ENCODE peak calls at places on chromosome 1, in nine cellular contexts. W is hypothalamus, H is psoas muscle, Y is thoracic aorta, L is heart left ventricle, E is NCI-H1092 treated with DMSO at 0.1 percent for 48 hours, I is LoVo, K is fibroblast of mammary gland, Z is T1000. N is an unnamed sample.

GRCh38 chr1:202750761-202751160 is 40.5 kb upstream of the SYT2 start:
- DNase-seq in W (no peak), E (no peak), Z (no peak), K (no peak), Y (no peak), H (no peak), I (no peak), L (no peak), N (peak; percentile 12)

GRCh38 chr1:16145030-16145987 is 10.6 kb downstream of the EPHA2 start:
- DNase-seq in K (peak; percentile 89), Y (peak; percentile 64), I (peak; percentile 90), Z (peak; percentile 68), E (peak; percentile 44), L (peak; percentile 89), H (peak; percentile 82), W (no peak), N (peak; percentile 95)

GRCh38 chr1:156627313-156627880 is 8.2 kb downstream of the HAPLN2 start:
- DNase-seq in Y (no peak), K (peak; percentile 51), Z (peak; percentile 7), L (no peak), I (peak; percentile 43), W (no peak), E (peak; percentile 20), H (no peak), N (peak; percentile 83)

GRCh38 chr1:227780101-227781044 is 35.1 kb upstream of the PRSS38 start:
- DNase-seq in K (no peak), H (no peak), L (peak; percentile 24), E (no peak), Y (peak; percentile 0), I (no peak), Z (no peak), W (no peak), N (no peak)

GRCh38 chr1:37606481-37607263 is 10.9 kb upstream of the GNL2 start:
- DNase-seq in L (no peak), Y (no peak), Z (no peak), W (no peak), E (no peak), I (no peak), H (no peak), K (peak; percentile 42), N (no peak)

GRCh38 chr1:172513480-172513879 is 19.5 kb upstream of the SUCO start:
- DNase-seq in L (no peak), K (no peak), Z (no peak), E (no peak), Y (no peak), H (no peak), I (no peak), W (no peak), N (no peak)

GRCh38 chr1:27571439-27572018 is 32.4 kb downstream of the AHDC1 start:
- DNase-seq in K (no peak), W (no peak), Y (no peak), I (no peak), H (peak; percentile 37), Z (no peak), L (no peak), E (peak; percentile 83), N (no peak)

GRCh38 chr1:29709711-29710169 is 473.4 kb downstream of the PTPRU start:
- DNase-seq in Z (peak; percentile 39), I (no peak), Y (no peak), E (peak; percentile 67), H (no peak), W (no peak), L (no peak), K (peak; percentile 73), N (peak; percentile 97)

GRCh38 chr1:165456114-165456513 is 11.2 kb upstream of the RXRG start:
- DNase-seq in L (no peak), W (no peak), I (no peak), K (no peak), E (no peak), Y (no peak), H (no peak), Z (no peak), N (no peak)

GRCh38 chr1:80349218-80349617 is 1342.7 kb upstream of the ADGRL4 start:
- DNase-seq in H (no peak), E (no peak), K (no peak), L (no peak), W (no peak), Z (no peak), I (no peak), Y (no peak), N (no peak)

GRCh38 chr1:157091186-157091585 is 8.4 kb downstream of the ETV3L start:
- DNase-seq in Z (no peak), L (no peak), E (no peak), Y (no peak), H (no peak), W (no peak), K (no peak), I (no peak), N (no peak)

GRCh38 chr1:25820247-25821111 is 725 bp downstream of the MTFR1L start:
- DNase-seq in L (peak; percentile 56), H (peak; percentile 36), E (peak; percentile 49), Y (no peak), Z (peak; percentile 21), K (peak; percentile 66), W (no peak), I (peak; percentile 57), N (peak; percentile 73)

GRCh38 chr1:151975311-151976014 is 18.2 kb downstream of the S100A10 start:
- DNase-seq in Y (no peak), I (peak; percentile 84), L (no peak), W (no peak), E (no peak), H (no peak), Z (no peak), K (no peak), N (no peak)

GRCh38 chr1:53305650-53306049 is 22.2 kb downstream of the LRP8 start:
- DNase-seq in E (peak; percentile 49), L (peak; percentile 30), W (no peak), Z (no peak), K (no peak), I (no peak), Y (no peak), H (no peak), N (no peak)

GRCh38 chr1:91546301-91546581 is 45.6 kb downstream of the CDC7 start:
- DNase-seq in H (no peak), W (no peak), E (no peak), I (no peak), Y (no peak), L (no peak), Z (no peak), K (no peak), N (no peak)

GRCh38 chr1:50329332-50329932 is 93.8 kb downstream of the DMRTA2 start:
- DNase-seq in L (no peak), W (no peak), Z (no peak), Y (no peak), E (no peak), K (peak; percentile 5), H (no peak), I (peak; percentile 67), N (peak; percentile 85)

GRCh38 chr1:228394571-228395394 is 11.9 kb downstream of the TRIM11 start:
- DNase-seq in E (no peak), W (no peak), Z (no peak), H (no peak), L (no peak), K (no peak), Y (no peak), I (no peak), N (no peak)

GRCh38 chr1:203173156-203173555 is 2.5 kb downstream of the MYBPH start:
- DNase-seq in H (no peak), Y (no peak), I (no peak), Z (no peak), E (no peak), L (no peak), W (no peak), K (no peak), N (no peak)

GRCh38 chr1:208988811-208989222 is 594.7 kb upstream of the CAMK1G start:
- DNase-seq in K (peak; percentile 49), I (peak; percentile 14), W (no peak), L (peak; percentile 28), Y (no peak), E (peak; percentile 56), Z (no peak), H (no peak), N (peak; percentile 90)

GRCh38 chr1:230270185-230270939 is 155.8 kb downstream of the PGBD5 start:
- DNase-seq in K (no peak), W (no peak), I (no peak), Z (no peak), L (no peak), Y (no peak), H (no peak), E (peak; percentile 92), N (no peak)

GRCh38 chr1:37726191-37726590 is 33.9 kb downstream of the CDCA8 start:
- DNase-seq in H (no peak), K (no peak), L (no peak), I (no peak), W (no peak), Y (no peak), Z (no peak), E (no peak), N (no peak)

GRCh38 chr1:228017356-228018124 is 10.7 kb downstream of the WNT3A start:
- DNase-seq in E (no peak), H (no peak), W (no peak), Y (no peak), I (no peak), K (no peak), L (no peak), Z (no peak), N (no peak)

GRCh38 chr1:4071675-4072074 is 171.6 kb upstream of the C1orf174 start:
- DNase-seq in W (no peak), I (no peak), E (no peak), K (no peak), Y (no peak), H (no peak), L (no peak), Z (no peak), N (no peak)

GRCh38 chr1:160400284-160400645 is at the start of gene VANGL2:
- DNase-seq in I (peak; percentile 34), E (peak; percentile 72), K (peak; percentile 5), W (no peak), H (peak; percentile 75), Y (no peak), L (peak; percentile 80), Z (no peak), N (no peak)

GRCh38 chr1:63143482-63143881 is 178.9 kb upstream of the FOXD3 start:
- DNase-seq in H (no peak), K (peak; percentile 8), E (no peak), Z (no peak), I (no peak), W (no peak), L (no peak), Y (no peak), N (no peak)

GRCh38 chr1:203025721-203026665 is at the start of gene PPFIA4:
- DNase-seq in I (peak; percentile 83), Y (peak; percentile 44), Z (peak; percentile 86), E (peak; percentile 98), W (peak; percentile 39), K (peak; percentile 77), L (peak; percentile 86), H (peak; percentile 91), N (peak; percentile 93)

GRCh38 chr1:169762699-169763098 is 28.8 kb upstream of the SELE start:
- DNase-seq in E (no peak), I (no peak), H (no peak), W (no peak), L (no peak), Y (no peak), K (no peak), Z (no peak), N (no peak)

GRCh38 chr1:243264718-243265117 is 8.9 kb downstream of the SDCCAG8 start:
- DNase-seq in I (no peak), W (no peak), E (no peak), Z (no peak), K (peak; percentile 94), H (no peak), Y (no peak), L (no peak), N (peak; percentile 62)

GRCh38 chr1:187928288-187928687 is 1099.5 kb downstream of the PLA2G4A start:
- DNase-seq in Z (no peak), W (no peak), H (no peak), E (no peak), K (peak; percentile 16), L (no peak), Y (no peak), I (peak; percentile 13), N (peak; percentile 59)

GRCh38 chr1:42966688-42967609 is 8.3 kb upstream of the SLC2A1 start:
- DNase-seq in Y (no peak), I (peak; percentile 95), K (peak; percentile 93), Z (peak; percentile 61), E (peak; percentile 24), L (no peak), H (no peak), W (no peak), N (peak; percentile 97)

GRCh38 chr1:216462061-216462775 is 39.0 kb upstream of the USH2A start:
- DNase-seq in I (no peak), L (no peak), Y (no peak), W (no peak), H (no peak), K (peak; percentile 52), E (no peak), Z (no peak), N (no peak)

N was measured in MCF 10A.